ENCODE peak calls at places on chromosome 17, in ten cellular contexts. One of them, this sample, is unnamed.

GRCh38 chr17:19331553-19332245 is 30.8 kb downstream of the B9D1 start:
- DNase-seq in effector memory CD4-positive, alpha-beta T cell: no peak
- DNase-seq in transverse colon: no peak
- DNase-seq in naive thymus-derived CD4-positive, alpha-beta T cell: no peak
- DNase-seq in body of pancreas: no peak
- DNase-seq in A549: no peak
- DNase-seq in neuronal stem cell: no peak
- DNase-seq in sigmoid colon: peak; percentile 57
- DNase-seq in heart left ventricle: no peak
- DNase-seq in aorta: no peak
- DNase-seq in this sample: no peak

GRCh38 chr17:80870401-80870800 is 121.2 kb upstream of the CHMP6 start:
- DNase-seq in effector memory CD4-positive, alpha-beta T cell: no peak
- DNase-seq in transverse colon: no peak
- DNase-seq in naive thymus-derived CD4-positive, alpha-beta T cell: no peak
- DNase-seq in body of pancreas: no peak
- DNase-seq in A549: no peak
- DNase-seq in neuronal stem cell: no peak
- DNase-seq in sigmoid colon: peak; percentile 24
- DNase-seq in heart left ventricle: no peak
- DNase-seq in aorta: no peak
- DNase-seq in this sample: no peak

GRCh38 chr17:68776451-68776850 is 175.3 kb upstream of the FAM20A start:
- DNase-seq in effector memory CD4-positive, alpha-beta T cell: no peak
- DNase-seq in transverse colon: no peak
- DNase-seq in naive thymus-derived CD4-positive, alpha-beta T cell: no peak
- DNase-seq in body of pancreas: no peak
- DNase-seq in A549: no peak
- DNase-seq in neuronal stem cell: no peak
- DNase-seq in sigmoid colon: no peak
- DNase-seq in heart left ventricle: no peak
- DNase-seq in aorta: no peak
- DNase-seq in this sample: no peak

GRCh38 chr17:27356091-27356705 is 62.3 kb downstream of the WSB1 start:
- DNase-seq in effector memory CD4-positive, alpha-beta T cell: no peak
- DNase-seq in transverse colon: no peak
- DNase-seq in naive thymus-derived CD4-positive, alpha-beta T cell: no peak
- DNase-seq in body of pancreas: no peak
- DNase-seq in A549: no peak
- DNase-seq in neuronal stem cell: no peak
- DNase-seq in sigmoid colon: no peak
- DNase-seq in heart left ventricle: no peak
- DNase-seq in aorta: no peak
- DNase-seq in this sample: no peak

GRCh38 chr17:17942846-17943245 is 29.4 kb downstream of the TOM1L2 start:
- DNase-seq in effector memory CD4-positive, alpha-beta T cell: no peak
- DNase-seq in transverse colon: no peak
- DNase-seq in naive thymus-derived CD4-positive, alpha-beta T cell: no peak
- DNase-seq in body of pancreas: no peak
- DNase-seq in A549: no peak
- DNase-seq in neuronal stem cell: no peak
- DNase-seq in sigmoid colon: no peak
- DNase-seq in heart left ventricle: no peak
- DNase-seq in aorta: no peak
- DNase-seq in this sample: no peak

GRCh38 chr17:15886221-15886620 is 58.7 kb upstream of the ADORA2B start:
- DNase-seq in effector memory CD4-positive, alpha-beta T cell: no peak
- DNase-seq in transverse colon: no peak
- DNase-seq in naive thymus-derived CD4-positive, alpha-beta T cell: no peak
- DNase-seq in body of pancreas: no peak
- DNase-seq in A549: no peak
- DNase-seq in neuronal stem cell: no peak
- DNase-seq in sigmoid colon: no peak
- DNase-seq in heart left ventricle: no peak
- DNase-seq in aorta: no peak
- DNase-seq in this sample: no peak

GRCh38 chr17:7261377-7262191 is 694 bp downstream of the CLDN7 start:
- DNase-seq in effector memory CD4-positive, alpha-beta T cell: no peak
- DNase-seq in transverse colon: no peak
- DNase-seq in naive thymus-derived CD4-positive, alpha-beta T cell: no peak
- DNase-seq in body of pancreas: peak; percentile 47
- DNase-seq in A549: no peak
- DNase-seq in neuronal stem cell: no peak
- DNase-seq in sigmoid colon: no peak
- DNase-seq in heart left ventricle: no peak
- DNase-seq in aorta: no peak
- DNase-seq in this sample: no peak

GRCh38 chr17:4405038-4405669 is 28.6 kb upstream of the SPNS3 start:
- DNase-seq in effector memory CD4-positive, alpha-beta T cell: no peak
- DNase-seq in transverse colon: no peak
- DNase-seq in naive thymus-derived CD4-positive, alpha-beta T cell: no peak
- DNase-seq in body of pancreas: no peak
- DNase-seq in A549: no peak
- DNase-seq in neuronal stem cell: no peak
- DNase-seq in sigmoid colon: no peak
- DNase-seq in heart left ventricle: no peak
- DNase-seq in aorta: no peak
- DNase-seq in this sample: no peak

GRCh38 chr17:75842963-75843576 is 1.1 kb downstream of the UNC13D start:
- DNase-seq in effector memory CD4-positive, alpha-beta T cell: no peak
- DNase-seq in transverse colon: no peak
- DNase-seq in naive thymus-derived CD4-positive, alpha-beta T cell: no peak
- DNase-seq in body of pancreas: no peak
- DNase-seq in A549: no peak
- DNase-seq in neuronal stem cell: no peak
- DNase-seq in sigmoid colon: no peak
- DNase-seq in heart left ventricle: no peak
- DNase-seq in aorta: no peak
- DNase-seq in this sample: no peak

GRCh38 chr17:11545002-11545401 is 53.3 kb upstream of the DNAH9 start:
- DNase-seq in effector memory CD4-positive, alpha-beta T cell: no peak
- DNase-seq in transverse colon: no peak
- DNase-seq in naive thymus-derived CD4-positive, alpha-beta T cell: no peak
- DNase-seq in body of pancreas: no peak
- DNase-seq in A549: no peak
- DNase-seq in neuronal stem cell: no peak
- DNase-seq in sigmoid colon: no peak
- DNase-seq in heart left ventricle: no peak
- DNase-seq in aorta: no peak
- DNase-seq in this sample: no peak

GRCh38 chr17:50141026-50141749 is 9.3 kb downstream of the PPP1R9B start:
- DNase-seq in effector memory CD4-positive, alpha-beta T cell: no peak
- DNase-seq in transverse colon: no peak
- DNase-seq in naive thymus-derived CD4-positive, alpha-beta T cell: no peak
- DNase-seq in body of pancreas: no peak
- DNase-seq in A549: no peak
- DNase-seq in neuronal stem cell: no peak
- DNase-seq in sigmoid colon: no peak
- DNase-seq in heart left ventricle: no peak
- DNase-seq in aorta: no peak
- DNase-seq in this sample: no peak
- H3K27ac ChIP-seq in effector memory CD4-positive, alpha-beta T cell: peak overlapping the region; percentile 59
- H3K27ac ChIP-seq in transverse colon: peak overlapping the region; percentile 53
- H3K27ac ChIP-seq in naive thymus-derived CD4-positive, alpha-beta T cell: peak overlapping the region; percentile 42
- H3K27ac ChIP-seq in body of pancreas: no peak overlapping the region
- H3K27ac ChIP-seq in A549: no peak overlapping the region
- H3K27ac ChIP-seq in neuronal stem cell: no peak overlapping the region
- H3K27ac ChIP-seq in sigmoid colon: peak overlapping the region; percentile 12
- H3K27ac ChIP-seq in heart left ventricle: peak overlapping the region; percentile 79
- H3K27ac ChIP-seq in aorta: no peak overlapping the region
- H3K27ac ChIP-seq in this sample: no peak overlapping the region

GRCh38 chr17:9811086-9811485 is 10.8 kb downstream of the GSG1L2 start:
- DNase-seq in effector memory CD4-positive, alpha-beta T cell: no peak
- DNase-seq in transverse colon: no peak
- DNase-seq in naive thymus-derived CD4-positive, alpha-beta T cell: no peak
- DNase-seq in body of pancreas: no peak
- DNase-seq in A549: no peak
- DNase-seq in neuronal stem cell: no peak
- DNase-seq in sigmoid colon: no peak
- DNase-seq in heart left ventricle: no peak
- DNase-seq in aorta: no peak
- DNase-seq in this sample: no peak
- H3K27ac ChIP-seq in effector memory CD4-positive, alpha-beta T cell: no peak overlapping the region
- H3K27ac ChIP-seq in transverse colon: no peak overlapping the region
- H3K27ac ChIP-seq in naive thymus-derived CD4-positive, alpha-beta T cell: no peak overlapping the region
- H3K27ac ChIP-seq in body of pancreas: no peak overlapping the region
- H3K27ac ChIP-seq in A549: peak overlapping the region; percentile 53
- H3K27ac ChIP-seq in neuronal stem cell: no peak overlapping the region
- H3K27ac ChIP-seq in sigmoid colon: no peak overlapping the region
- H3K27ac ChIP-seq in heart left ventricle: no peak overlapping the region
- H3K27ac ChIP-seq in aorta: no peak overlapping the region
- H3K27ac ChIP-seq in this sample: no peak overlapping the region

DNA sequence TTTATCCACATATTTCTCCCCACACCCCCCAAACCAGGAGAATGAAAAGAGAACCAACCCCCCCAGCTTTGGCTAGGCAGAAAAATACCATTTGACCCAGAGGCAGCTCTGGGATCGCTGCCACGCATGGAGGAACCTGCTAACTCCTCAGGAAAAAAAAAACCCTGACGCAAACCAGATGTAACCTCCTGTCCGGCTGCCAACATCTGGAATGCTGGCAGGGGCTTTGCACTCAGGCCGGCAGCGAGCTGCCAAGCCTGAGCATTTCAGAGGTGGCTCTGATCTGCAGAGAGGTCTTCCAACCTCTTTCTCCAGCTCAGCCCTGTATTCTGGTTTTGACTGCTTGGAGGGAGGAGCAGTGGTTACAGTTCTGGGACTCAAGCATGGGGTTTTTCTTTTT is 8.2 kb downstream of the IGFBP4 start:
- DNase-seq in effector memory CD4-positive, alpha-beta T cell: no peak
- DNase-seq in transverse colon: peak; percentile 67
- DNase-seq in naive thymus-derived CD4-positive, alpha-beta T cell: no peak
- DNase-seq in body of pancreas: peak; percentile 29
- DNase-seq in A549: no peak
- DNase-seq in neuronal stem cell: no peak
- DNase-seq in sigmoid colon: peak; percentile 96
- DNase-seq in heart left ventricle: peak; percentile 88
- DNase-seq in aorta: peak; percentile 90
- DNase-seq in this sample: peak; percentile 84
- H3K27ac ChIP-seq in effector memory CD4-positive, alpha-beta T cell: no peak overlapping the region
- H3K27ac ChIP-seq in transverse colon: peak overlapping the region; percentile 97
- H3K27ac ChIP-seq in naive thymus-derived CD4-positive, alpha-beta T cell: no peak overlapping the region
- H3K27ac ChIP-seq in body of pancreas: peak overlapping the region; percentile 14
- H3K27ac ChIP-seq in A549: peak overlapping the region; percentile 98
- H3K27ac ChIP-seq in neuronal stem cell: no peak overlapping the region
- H3K27ac ChIP-seq in sigmoid colon: peak overlapping the region; percentile 96
- H3K27ac ChIP-seq in heart left ventricle: peak overlapping the region; percentile 79
- H3K27ac ChIP-seq in aorta: peak overlapping the region; percentile 1
- H3K27ac ChIP-seq in this sample: peak overlapping the region; percentile 85

DNA sequence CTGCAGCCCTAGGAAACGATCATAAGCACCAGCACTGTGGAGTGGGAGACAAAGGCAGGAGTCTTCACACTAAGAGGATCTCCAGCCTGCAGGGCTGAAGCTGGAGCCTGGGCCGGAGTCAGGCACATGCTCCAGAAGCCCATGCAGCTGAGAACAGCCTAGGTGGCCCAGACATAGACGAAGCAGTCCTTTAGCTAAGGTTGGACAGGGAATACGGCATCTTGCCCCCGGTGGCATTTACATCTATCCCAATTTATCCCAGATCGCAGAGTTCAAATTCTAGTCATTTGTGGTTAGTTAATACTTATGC is 13.9 kb downstream of the TSPOAP1 start:
- DNase-seq in effector memory CD4-positive, alpha-beta T cell: no peak
- DNase-seq in transverse colon: no peak
- DNase-seq in naive thymus-derived CD4-positive, alpha-beta T cell: no peak
- DNase-seq in body of pancreas: no peak
- DNase-seq in A549: no peak
- DNase-seq in neuronal stem cell: no peak
- DNase-seq in sigmoid colon: no peak
- DNase-seq in heart left ventricle: peak; percentile 20
- DNase-seq in aorta: no peak
- DNase-seq in this sample: no peak
- H3K27ac ChIP-seq in effector memory CD4-positive, alpha-beta T cell: no peak overlapping the region
- H3K27ac ChIP-seq in transverse colon: no peak overlapping the region
- H3K27ac ChIP-seq in naive thymus-derived CD4-positive, alpha-beta T cell: no peak overlapping the region
- H3K27ac ChIP-seq in body of pancreas: no peak overlapping the region
- H3K27ac ChIP-seq in A549: no peak overlapping the region
- H3K27ac ChIP-seq in neuronal stem cell: no peak overlapping the region
- H3K27ac ChIP-seq in sigmoid colon: no peak overlapping the region
- H3K27ac ChIP-seq in heart left ventricle: no peak overlapping the region
- H3K27ac ChIP-seq in aorta: no peak overlapping the region
- H3K27ac ChIP-seq in this sample: no peak overlapping the region

DNA sequence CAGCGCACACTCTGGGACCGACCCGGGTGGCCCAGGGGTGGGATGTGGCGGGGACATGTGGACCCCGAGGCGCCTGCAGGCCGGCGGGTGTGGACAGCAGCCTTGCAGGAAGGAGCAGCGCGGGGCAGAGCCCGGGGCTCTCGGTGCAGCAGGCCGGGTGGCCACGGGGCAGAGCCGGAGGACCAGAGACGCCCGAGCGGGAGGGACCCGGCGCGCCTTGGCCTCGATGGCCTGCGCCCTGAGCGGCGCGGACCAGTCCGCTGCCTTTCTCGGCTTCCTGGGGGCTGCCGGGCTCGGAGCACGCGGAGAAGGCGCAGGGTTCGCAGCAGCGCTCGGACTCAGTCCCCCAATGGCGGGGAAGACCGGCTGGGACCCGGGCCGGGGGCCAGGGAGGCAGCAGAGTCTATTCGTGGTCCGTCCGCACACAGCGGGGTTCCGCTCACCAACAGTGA is 43.4 kb downstream of the OSBPL7 start:
- DNase-seq in effector memory CD4-positive, alpha-beta T cell: no peak
- DNase-seq in transverse colon: no peak
- DNase-seq in naive thymus-derived CD4-positive, alpha-beta T cell: no peak
- DNase-seq in body of pancreas: no peak
- DNase-seq in A549: no peak
- DNase-seq in neuronal stem cell: no peak
- DNase-seq in sigmoid colon: no peak
- DNase-seq in heart left ventricle: no peak
- DNase-seq in aorta: no peak
- DNase-seq in this sample: no peak
- H3K27ac ChIP-seq in effector memory CD4-positive, alpha-beta T cell: no peak overlapping the region
- H3K27ac ChIP-seq in transverse colon: no peak overlapping the region
- H3K27ac ChIP-seq in naive thymus-derived CD4-positive, alpha-beta T cell: no peak overlapping the region
- H3K27ac ChIP-seq in body of pancreas: no peak overlapping the region
- H3K27ac ChIP-seq in A549: no peak overlapping the region
- H3K27ac ChIP-seq in neuronal stem cell: no peak overlapping the region
- H3K27ac ChIP-seq in sigmoid colon: no peak overlapping the region
- H3K27ac ChIP-seq in heart left ventricle: no peak overlapping the region
- H3K27ac ChIP-seq in aorta: no peak overlapping the region
- H3K27ac ChIP-seq in this sample: no peak overlapping the region

DNA sequence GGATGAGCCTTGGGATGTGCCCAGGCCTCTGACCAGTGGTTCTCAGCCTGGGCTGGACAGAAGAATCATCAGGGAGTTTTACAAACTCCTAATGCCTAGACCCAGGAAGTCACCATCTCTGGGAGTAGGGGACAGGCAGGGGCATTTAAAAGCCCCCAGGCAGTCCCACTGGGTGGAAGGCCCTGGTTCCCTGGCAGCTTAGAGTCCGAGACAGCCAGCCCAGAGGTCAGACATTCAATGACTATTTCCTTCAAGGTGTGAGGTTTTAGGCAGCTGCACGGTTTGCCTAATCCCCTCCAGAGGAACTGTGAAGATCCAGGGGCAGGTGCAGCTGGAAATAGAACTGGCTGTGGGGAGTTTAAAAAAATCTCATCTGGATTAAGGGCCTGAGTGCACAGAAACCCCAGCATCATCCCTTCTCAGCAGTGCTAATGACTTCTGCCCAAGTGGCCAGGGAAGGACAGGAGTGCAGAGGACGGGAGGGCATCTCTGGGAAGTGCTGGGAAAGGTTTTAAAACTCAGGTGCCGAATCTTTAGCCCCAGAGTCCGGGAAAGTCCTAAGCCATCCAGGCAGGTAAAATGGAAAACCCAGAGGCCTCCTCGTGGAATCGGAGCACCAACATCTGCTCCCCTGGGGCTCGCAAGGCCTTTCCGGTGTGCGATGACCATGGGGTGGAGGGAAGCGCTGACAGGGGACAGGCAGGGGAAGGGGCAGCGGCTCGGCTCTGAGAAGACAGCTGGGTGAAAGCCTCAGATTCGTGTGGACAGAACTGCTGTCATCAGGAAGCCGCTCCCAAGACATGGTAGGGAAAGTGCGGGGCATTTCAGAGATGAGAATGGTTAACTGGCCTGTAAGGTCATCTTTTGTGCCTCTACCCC is 1.5 kb upstream of the LGALS3BP start:
- DNase-seq in effector memory CD4-positive, alpha-beta T cell: no peak
- DNase-seq in transverse colon: no peak
- DNase-seq in naive thymus-derived CD4-positive, alpha-beta T cell: no peak
- DNase-seq in body of pancreas: no peak
- DNase-seq in A549: no peak
- DNase-seq in neuronal stem cell: no peak
- DNase-seq in sigmoid colon: no peak
- DNase-seq in heart left ventricle: no peak
- DNase-seq in aorta: no peak
- DNase-seq in this sample: no peak
- H3K27ac ChIP-seq in effector memory CD4-positive, alpha-beta T cell: no peak overlapping the region
- H3K27ac ChIP-seq in transverse colon: no peak overlapping the region
- H3K27ac ChIP-seq in naive thymus-derived CD4-positive, alpha-beta T cell: no peak overlapping the region
- H3K27ac ChIP-seq in body of pancreas: peak overlapping the region; percentile 58
- H3K27ac ChIP-seq in A549: peak overlapping the region; percentile 82
- H3K27ac ChIP-seq in neuronal stem cell: peak overlapping the region; percentile 17
- H3K27ac ChIP-seq in sigmoid colon: no peak overlapping the region
- H3K27ac ChIP-seq in heart left ventricle: peak overlapping the region; percentile 83
- H3K27ac ChIP-seq in aorta: no peak overlapping the region
- H3K27ac ChIP-seq in this sample: no peak overlapping the region

This sample was measured in AG04450.